ENCODE peak calls at places on chromosomes 13 and 19, in six cellular contexts. One of them, this sample, is unnamed.

GRCh38 chr19:18416778-18417249 is 2.4 kb upstream of the SSBP4 start:
- DNase-seq in K562: peak; percentile 75
- DNase-seq in WTC11: peak; percentile 88
- DNase-seq in GM12878: no peak
- DNase-seq in H1: no peak
- DNase-seq in HepG2: peak; percentile 70
- DNase-seq in this sample: no peak

GRCh38 chr19:10642473-10642872 is 11.7 kb upstream of the ILF3 start:
- DNase-seq in K562: peak; percentile 5
- DNase-seq in WTC11: no peak
- DNase-seq in GM12878: no peak
- DNase-seq in H1: no peak
- DNase-seq in HepG2: no peak
- DNase-seq in this sample: no peak

GRCh38 chr19:48724796-48725753 is 5.5 kb upstream of the MAMSTR start:
- DNase-seq in K562: peak; percentile 72
- DNase-seq in WTC11: no peak
- DNase-seq in GM12878: no peak
- DNase-seq in H1: no peak
- DNase-seq in HepG2: no peak
- DNase-seq in this sample: peak; percentile 72

GRCh38 chr13:112877066-112877465 is 91.9 kb upstream of the MCF2L start:
- DNase-seq in K562: no peak
- DNase-seq in WTC11: no peak
- DNase-seq in GM12878: no peak
- DNase-seq in H1: no peak
- DNase-seq in HepG2: no peak
- DNase-seq in this sample: no peak

GRCh38 chr13:50085063-50085462 is 69.8 kb downstream of the KCNRG start:
- DNase-seq in K562: no peak
- DNase-seq in WTC11: no peak
- DNase-seq in GM12878: no peak
- DNase-seq in H1: no peak
- DNase-seq in HepG2: peak; percentile 20
- DNase-seq in this sample: no peak

GRCh38 chr13:49512578-49512977 is 16.8 kb downstream of the PHF11 start:
- DNase-seq in K562: no peak
- DNase-seq in WTC11: no peak
- DNase-seq in GM12878: no peak
- DNase-seq in H1: no peak
- DNase-seq in HepG2: no peak
- DNase-seq in this sample: no peak

GRCh38 chr13:110354209-110354627 is 47.1 kb downstream of the COL4A2 start:
- DNase-seq in K562: no peak
- DNase-seq in WTC11: no peak
- DNase-seq in GM12878: no peak
- DNase-seq in H1: no peak
- DNase-seq in HepG2: no peak
- DNase-seq in this sample: no peak

GRCh38 chr19:1019980-1020867 is 699 bp downstream of the TMEM259 start:
- DNase-seq in K562: peak; percentile 71
- DNase-seq in WTC11: no peak
- DNase-seq in GM12878: no peak
- DNase-seq in H1: no peak
- DNase-seq in HepG2: no peak
- DNase-seq in this sample: no peak

GRCh38 chr13:105471683-105472082 is 1063.8 kb downstream of the EFNB2 start:
- DNase-seq in K562: no peak
- DNase-seq in WTC11: no peak
- DNase-seq in GM12878: no peak
- DNase-seq in H1: no peak
- DNase-seq in HepG2: no peak
- DNase-seq in this sample: no peak

GRCh38 chr13:105474983-105475382 is 1060.5 kb downstream of the EFNB2 start:
- DNase-seq in K562: no peak
- DNase-seq in WTC11: no peak
- DNase-seq in GM12878: no peak
- DNase-seq in H1: no peak
- DNase-seq in HepG2: no peak
- DNase-seq in this sample: no peak
- TF ChIP-seq ATF3 in K562: no peak
- TF ChIP-seq ATF3 in WTC11: no peak
- TF ChIP-seq ATF3 in GM12878: no peak
- TF ChIP-seq ATF3 in H1: no peak
- TF ChIP-seq ATF3 in HepG2: no peak
- TF ChIP-seq ATF3 in this sample: no peak

GRCh38 chr13:30618186-30618937 is 642 bp downstream of the USPL1 start:
- DNase-seq in K562: no peak
- DNase-seq in WTC11: no peak
- DNase-seq in GM12878: no peak
- DNase-seq in H1: no peak
- DNase-seq in HepG2: peak; percentile 4
- DNase-seq in this sample: no peak
- TF ChIP-seq ATF3 in K562: no peak
- TF ChIP-seq ATF3 in WTC11: no peak
- TF ChIP-seq ATF3 in GM12878: no peak
- TF ChIP-seq ATF3 in H1: no peak
- TF ChIP-seq ATF3 in HepG2: no peak
- TF ChIP-seq ATF3 in this sample: no peak

GRCh38 chr13:35481777-35482176 is 5.3 kb upstream of the MAB21L1 start:
- DNase-seq in K562: no peak
- DNase-seq in WTC11: no peak
- DNase-seq in GM12878: no peak
- DNase-seq in H1: no peak
- DNase-seq in HepG2: no peak
- DNase-seq in this sample: no peak

GRCh38 chr13:35475960-35476943 is at the start of gene MAB21L1:
- DNase-seq in K562: no peak
- DNase-seq in WTC11: no peak
- DNase-seq in GM12878: no peak
- DNase-seq in H1: no peak
- DNase-seq in HepG2: no peak
- DNase-seq in this sample: no peak

GRCh38 chr13:35479223-35479536 is 2.7 kb upstream of the MAB21L1 start:
- DNase-seq in K562: no peak
- DNase-seq in WTC11: no peak
- DNase-seq in GM12878: no peak
- DNase-seq in H1: no peak
- DNase-seq in HepG2: no peak
- DNase-seq in this sample: no peak

GRCh38 chr13:35479691-35480090 is 3.2 kb upstream of the MAB21L1 start:
- DNase-seq in K562: no peak
- DNase-seq in WTC11: no peak
- DNase-seq in GM12878: no peak
- DNase-seq in H1: no peak
- DNase-seq in HepG2: no peak
- DNase-seq in this sample: no peak

GRCh38 chr13:35478384-35479222 is 2.1 kb upstream of the MAB21L1 start:
- DNase-seq in K562: no peak
- DNase-seq in WTC11: peak; percentile 52
- DNase-seq in GM12878: no peak
- DNase-seq in H1: no peak
- DNase-seq in HepG2: no peak
- DNase-seq in this sample: no peak
- TF ChIP-seq ATF3 in K562: no peak
- TF ChIP-seq ATF3 in WTC11: no peak
- TF ChIP-seq ATF3 in GM12878: no peak
- TF ChIP-seq ATF3 in H1: no peak
- TF ChIP-seq ATF3 in HepG2: no peak
- TF ChIP-seq ATF3 in this sample: no peak

GRCh38 chr13:72218966-72219365 is 352.0 kb upstream of the DACH1 start:
- DNase-seq in K562: no peak
- DNase-seq in WTC11: no peak
- DNase-seq in GM12878: no peak
- DNase-seq in H1: no peak
- DNase-seq in HepG2: no peak
- DNase-seq in this sample: no peak

GRCh38 chr13:72217142-72217541 is 350.1 kb upstream of the DACH1 start:
- DNase-seq in K562: no peak
- DNase-seq in WTC11: no peak
- DNase-seq in GM12878: no peak
- DNase-seq in H1: no peak
- DNase-seq in HepG2: no peak
- DNase-seq in this sample: no peak

DNA sequence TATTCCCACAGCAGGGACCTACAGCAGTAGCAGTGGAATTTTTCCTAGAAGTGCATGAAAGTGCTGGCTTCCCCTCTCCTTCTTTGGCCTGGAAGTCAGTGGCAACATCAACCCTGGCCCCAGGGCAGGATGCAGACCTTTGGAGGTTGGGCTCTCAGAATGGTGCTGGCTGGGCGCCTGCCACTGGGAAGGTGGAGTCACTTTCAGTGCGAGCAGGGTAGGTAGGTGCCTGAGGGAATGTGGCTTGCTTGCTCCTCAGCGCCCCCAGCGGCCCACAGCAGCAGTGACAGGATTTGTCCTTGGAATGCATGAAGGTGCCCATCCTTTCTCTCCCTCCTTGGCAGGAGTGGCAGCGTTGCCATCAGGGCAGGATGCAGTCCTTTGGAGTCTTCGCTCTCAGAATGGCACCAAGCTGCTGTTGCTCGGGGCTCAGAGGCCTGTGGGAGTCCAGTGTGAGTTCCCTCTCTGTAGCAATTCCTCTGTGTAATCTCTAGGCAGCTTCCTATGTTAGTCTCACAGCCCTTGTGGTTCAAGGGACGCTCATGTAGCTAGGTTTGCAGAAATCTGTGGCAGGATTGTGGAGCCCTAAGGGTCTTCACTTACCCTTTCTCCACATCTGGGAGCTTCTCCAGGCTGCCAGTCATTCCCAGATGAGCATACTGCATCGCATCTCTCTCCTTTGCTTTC is 354.4 kb upstream of the DACH1 start:
- DNase-seq in K562: peak; percentile 19
- DNase-seq in WTC11: peak; percentile 82
- DNase-seq in GM12878: no peak
- DNase-seq in H1: peak; percentile 75
- DNase-seq in HepG2: peak; percentile 28
- DNase-seq in this sample: peak; percentile 18
- TF ChIP-seq ATF3 in K562: no peak
- TF ChIP-seq ATF3 in WTC11: no peak
- TF ChIP-seq ATF3 in GM12878: no peak
- TF ChIP-seq ATF3 in H1: no peak
- TF ChIP-seq ATF3 in HepG2: no peak
- TF ChIP-seq ATF3 in this sample: no peak

DNA sequence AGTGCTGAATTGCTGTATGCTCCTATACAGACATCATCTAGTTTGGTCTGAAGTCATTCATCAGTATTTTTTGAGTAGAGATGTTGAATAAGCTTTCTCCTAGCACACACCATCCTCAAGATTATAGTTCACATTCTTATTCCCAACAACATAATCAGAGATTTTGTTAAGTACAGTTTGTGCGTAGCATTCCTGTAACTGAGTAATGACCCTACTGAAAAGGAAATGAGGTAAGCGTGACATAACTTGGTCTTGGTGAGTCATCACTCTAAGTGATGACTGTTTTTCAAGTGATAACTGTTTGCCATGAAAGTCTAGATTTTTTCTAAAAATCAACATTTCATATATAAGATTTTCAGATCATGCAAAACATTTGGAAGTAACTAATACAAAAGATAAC is 18.5 kb upstream of the FAM216B start:
- DNase-seq in K562: no peak
- DNase-seq in WTC11: no peak
- DNase-seq in GM12878: no peak
- DNase-seq in H1: no peak
- DNase-seq in HepG2: no peak
- DNase-seq in this sample: no peak
- TF ChIP-seq ATF3 in K562: peak; percentile 79
- TF ChIP-seq ATF3 in WTC11: no peak
- TF ChIP-seq ATF3 in GM12878: no peak
- TF ChIP-seq ATF3 in H1: no peak
- TF ChIP-seq ATF3 in HepG2: no peak
- TF ChIP-seq ATF3 in this sample: no peak

GRCh38 chr13:98992355-98992754 is 14.5 kb upstream of the DOCK9 start:
- DNase-seq in K562: no peak
- DNase-seq in WTC11: no peak
- DNase-seq in GM12878: no peak
- DNase-seq in H1: no peak
- DNase-seq in HepG2: no peak
- DNase-seq in this sample: no peak

GRCh38 chr13:98994080-98994479 is 16.2 kb upstream of the DOCK9 start:
- DNase-seq in K562: no peak
- DNase-seq in WTC11: no peak
- DNase-seq in GM12878: no peak
- DNase-seq in H1: no peak
- DNase-seq in HepG2: no peak
- DNase-seq in this sample: no peak

GRCh38 chr13:98997051-98997730 is 19.3 kb upstream of the DOCK9 start:
- DNase-seq in K562: no peak
- DNase-seq in WTC11: no peak
- DNase-seq in GM12878: no peak
- DNase-seq in H1: no peak
- DNase-seq in HepG2: no peak
- DNase-seq in this sample: no peak

GRCh38 chr13:98996046-98996445 is 18.2 kb upstream of the DOCK9 start:
- DNase-seq in K562: no peak
- DNase-seq in WTC11: no peak
- DNase-seq in GM12878: no peak
- DNase-seq in H1: no peak
- DNase-seq in HepG2: no peak
- DNase-seq in this sample: no peak

GRCh38 chr13:98994896-98995295 is 17.0 kb upstream of the DOCK9 start:
- DNase-seq in K562: no peak
- DNase-seq in WTC11: no peak
- DNase-seq in GM12878: no peak
- DNase-seq in H1: no peak
- DNase-seq in HepG2: no peak
- DNase-seq in this sample: no peak
- TF ChIP-seq ATF3 in K562: no peak
- TF ChIP-seq ATF3 in WTC11: no peak
- TF ChIP-seq ATF3 in GM12878: no peak
- TF ChIP-seq ATF3 in H1: no peak
- TF ChIP-seq ATF3 in HepG2: no peak
- TF ChIP-seq ATF3 in this sample: no peak

GRCh38 chr19:33440241-33440640 is 66.7 kb downstream of the CEBPG start:
- DNase-seq in K562: no peak
- DNase-seq in WTC11: no peak
- DNase-seq in GM12878: no peak
- DNase-seq in H1: no peak
- DNase-seq in HepG2: no peak
- DNase-seq in this sample: no peak
- TF ChIP-seq ATF3 in K562: no peak
- TF ChIP-seq ATF3 in WTC11: no peak
- TF ChIP-seq ATF3 in GM12878: no peak
- TF ChIP-seq ATF3 in H1: no peak
- TF ChIP-seq ATF3 in HepG2: no peak
- TF ChIP-seq ATF3 in this sample: no peak

This sample was measured in HCT116.